ENCODE peak calls at places on chromosome 12, in seven cellular contexts. E, P, N, S, L, F and J are unnamed samples.

GRCh38 chr12:12812163-12812562 is 983 bp upstream of the DDX47 start:
- DNase-seq in E (no peak), P (no peak), N (no peak), S (no peak), L (no peak), F (no peak), J (no peak)

GRCh38 chr12:67410246-67410645 is 141.1 kb downstream of the CAND1 start:
- DNase-seq in E (no peak), P (no peak), N (no peak), S (no peak), L (no peak), F (no peak), J (no peak)

GRCh38 chr12:38456769-38457168 is 140.2 kb downstream of the ALG10B start:
- DNase-seq in E (no peak), P (no peak), N (no peak), S (no peak), L (no peak), F (no peak), J (no peak)

GRCh38 chr12:56082382-56082781 is 2.4 kb downstream of the ERBB3 start:
- DNase-seq in E (no peak), P (no peak), N (no peak), S (no peak), L (no peak), F (no peak), J (no peak)

GRCh38 chr12:65885716-65886115 is 61.4 kb downstream of the HMGA2 start:
- DNase-seq in E (no peak), P (no peak), N (no peak), S (no peak), L (no peak), F (no peak), J (no peak)

GRCh38 chr12:132547207-132547740 is 57.3 kb downstream of the FBRSL1 start:
- DNase-seq in E (no peak), P (no peak), N (no peak), S (no peak), L (no peak), F (no peak), J (no peak)

GRCh38 chr12:98440165-98440581 is 75.2 kb upstream of the TMPO start:
- DNase-seq in E (peak; percentile 84), P (no peak), N (peak; percentile 74), S (peak; percentile 31), L (no peak), F (peak; percentile 86), J (no peak)

GRCh38 chr12:26853303-26854027 is 20.5 kb upstream of the ITPR2 start:
- DNase-seq in E (peak; percentile 76), P (no peak), N (peak; percentile 57), S (peak; percentile 66), L (peak; percentile 69), F (peak; percentile 54), J (peak; percentile 69)

GRCh38 chr12:91099836-91100235 is 11.5 kb downstream of the LUM start:
- DNase-seq in E (no peak), P (no peak), N (no peak), S (no peak), L (no peak), F (no peak), J (no peak)

GRCh38 chr12:98228619-98229538 is 286.5 kb upstream of the TMPO start:
- DNase-seq in E (no peak), P (no peak), N (no peak), S (no peak), L (no peak), F (no peak), J (no peak)

GRCh38 chr12:89756638-89757321 is 48.1 kb upstream of the ATP2B1 start:
- DNase-seq in E (peak; percentile 31), P (peak; percentile 89), N (no peak), S (peak; percentile 86), L (peak; percentile 12), F (no peak), J (peak; percentile 70)

GRCh38 chr12:67067453-67068203 is 201.5 kb upstream of the CAND1 start:
- DNase-seq in E (no peak), P (no peak), N (no peak), S (no peak), L (no peak), F (no peak), J (no peak)

GRCh38 chr12:101772019-101772774 is 32.9 kb upstream of the SYCP3 start:
- DNase-seq in E (no peak), P (no peak), N (no peak), S (no peak), L (no peak), F (no peak), J (no peak)

GRCh38 chr12:117344716-117345115 is 16.7 kb downstream of the NOS1 start:
- DNase-seq in E (no peak), P (no peak), N (no peak), S (no peak), L (no peak), F (no peak), J (no peak)

GRCh38 chr12:117342247-117342646 is 19.2 kb downstream of the NOS1 start:
- DNase-seq in E (no peak), P (no peak), N (no peak), S (no peak), L (no peak), F (no peak), J (no peak)

GRCh38 chr12:117343849-117344248 is 17.6 kb downstream of the NOS1 start:
- DNase-seq in E (no peak), P (no peak), N (no peak), S (no peak), L (no peak), F (no peak), J (no peak)

GRCh38 chr12:117343296-117343695 is 18.1 kb downstream of the NOS1 start:
- DNase-seq in E (no peak), P (no peak), N (no peak), S (peak; percentile 83), L (no peak), F (no peak), J (no peak)

GRCh38 chr12:117342682-117343081 is 18.7 kb downstream of the NOS1 start:
- DNase-seq in E (no peak), P (no peak), N (no peak), S (peak; percentile 89), L (no peak), F (no peak), J (no peak)
- H3K27ac ChIP-seq in E (no peak overlapping the region), P (no peak overlapping the region), N (no peak overlapping the region), S (peak overlapping the region; percentile 74), L (no peak overlapping the region), F (no peak overlapping the region), J (no peak overlapping the region)

DNA sequence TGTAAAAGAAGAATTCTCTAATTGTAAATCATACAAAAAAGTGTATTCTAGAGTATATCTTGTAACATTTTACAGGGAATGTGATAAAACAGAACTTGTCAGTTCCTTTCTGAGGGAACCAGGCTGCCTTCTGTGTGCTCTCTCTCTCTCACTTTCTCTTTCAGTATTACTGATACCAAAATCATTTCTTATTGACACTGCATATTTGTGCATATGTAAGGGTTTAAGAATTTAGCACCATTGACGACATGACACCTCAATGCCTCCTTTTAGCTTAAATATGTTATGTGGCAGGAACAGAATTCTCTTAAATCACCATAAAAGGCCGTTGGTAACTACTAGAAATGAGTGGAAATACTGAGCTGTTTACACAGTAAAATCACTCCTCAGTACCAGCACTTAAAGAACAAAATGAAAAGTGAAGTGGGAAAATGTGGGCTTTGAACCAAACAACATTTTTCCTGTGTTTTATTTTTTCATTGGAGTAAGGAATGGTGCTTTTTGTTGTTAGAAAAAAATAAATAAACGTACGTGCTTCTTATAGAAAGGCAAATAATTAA is 457.7 kb upstream of the SYT1 start:
- DNase-seq in E (no peak), P (no peak), N (no peak), S (no peak), L (no peak), F (no peak), J (no peak)
- H3K4me1 ChIP-seq in E (no peaks in the 10 kb centered on the region), P (no peaks in the 10 kb centered on the region), N (no peaks in the 10 kb centered on the region), S (no peaks in the 10 kb centered on the region), L (no peaks in the 10 kb centered on the region), F (no peaks in the 10 kb centered on the region), J (no peaks in the 10 kb centered on the region)

DNA sequence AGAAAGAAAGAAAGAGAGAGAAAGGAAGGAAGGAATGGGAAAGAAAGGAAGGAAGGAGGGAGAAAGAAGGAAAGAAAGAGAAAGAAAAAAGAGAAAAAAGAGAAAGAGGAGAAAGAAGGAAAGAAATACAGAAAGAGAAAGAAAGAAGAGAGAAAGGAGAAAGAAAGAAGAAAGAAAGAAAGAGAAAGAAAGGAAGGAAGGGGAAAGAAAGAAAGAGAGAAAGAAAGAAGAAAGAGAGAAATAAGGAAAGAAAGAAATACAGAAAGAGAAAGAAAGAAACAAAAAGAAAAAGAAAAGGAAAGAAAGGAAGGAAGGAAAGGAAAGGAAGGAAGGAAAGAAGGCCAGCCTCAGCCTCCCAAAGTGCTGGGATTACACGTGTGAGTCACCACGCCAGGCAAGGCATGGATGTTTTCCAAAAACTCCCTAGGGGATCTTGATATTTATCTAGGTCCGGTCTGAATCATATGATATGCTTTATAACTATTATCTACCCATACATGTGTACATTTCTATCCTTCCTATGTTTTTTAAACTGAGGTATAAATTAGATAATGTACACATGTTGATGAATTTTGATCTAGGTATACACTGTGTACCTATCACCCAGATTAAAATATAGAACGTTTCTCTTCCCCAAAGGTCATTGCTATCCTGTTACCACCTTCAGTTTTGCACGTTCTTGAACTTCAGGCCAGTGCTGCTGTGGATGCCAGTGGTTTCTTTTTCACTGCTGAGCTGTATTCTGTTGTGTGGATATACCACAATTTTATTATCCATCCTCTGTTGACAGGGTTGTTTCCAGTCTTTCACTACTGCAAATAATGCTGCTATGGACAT is 177.9 kb downstream of the RBM19 start:
- DNase-seq in E (no peak), P (no peak), N (no peak), S (peak; percentile 49), L (no peak), F (no peak), J (no peak)
- H3K4me3 ChIP-seq in E (no peak overlapping the region), P (no peak overlapping the region), N (no peak overlapping the region), S (no peak overlapping the region), L (no peak overlapping the region), F (no peak overlapping the region), J (no peak overlapping the region)

GRCh38 chr12:110266980-110267620 is 13.9 kb upstream of the ATP2A2 start:
- DNase-seq in E (peak; percentile 46), P (no peak), N (no peak), S (peak; percentile 77), L (no peak), F (no peak), J (no peak)
- H3K27ac ChIP-seq in E (no peak overlapping the region), P (no peak overlapping the region), N (no peak overlapping the region), S (peak overlapping the region; percentile 64), L (no peak overlapping the region), F (peak overlapping the region; percentile 45), J (peak overlapping the region; percentile 81)

DNA sequence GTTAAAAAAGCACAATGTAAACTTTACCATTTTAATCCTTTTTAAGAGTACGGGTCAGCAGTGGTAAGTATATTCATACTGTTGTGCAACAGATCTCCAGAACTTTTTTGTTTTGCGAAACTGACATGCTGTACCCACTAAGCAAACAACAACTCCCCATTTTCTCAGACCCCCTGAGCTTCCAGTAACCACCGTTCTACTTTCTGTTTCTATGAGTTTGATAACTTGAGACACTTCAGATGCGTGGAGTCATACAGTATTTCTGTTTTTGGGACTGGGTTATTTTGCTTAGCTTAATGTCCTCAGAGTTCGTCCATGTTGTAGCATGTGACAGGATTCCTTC is 38.0 kb downstream of the CHST11 start:
- DNase-seq in E (no peak), P (no peak), N (no peak), S (no peak), L (peak; percentile 21), F (no peak), J (no peak)
- H3K4me1 ChIP-seq in E (no peaks in the 10 kb centered on the region), P (peaks cover 10% of the 10 kb centered on the region), N (peaks cover 10% of the 10 kb centered on the region), S (no peaks in the 10 kb centered on the region), L (peaks cover 88% of the 10 kb centered on the region), F (no peaks in the 10 kb centered on the region), J (no peaks in the 10 kb centered on the region)

GRCh38 chr12:6057693-6058092 is 66.8 kb downstream of the VWF start:
- DNase-seq in E (no peak), P (no peak), N (no peak), S (no peak), L (no peak), F (no peak), J (no peak)
- H3K4me3 ChIP-seq in E (no peak overlapping the region), P (no peak overlapping the region), N (no peak overlapping the region), S (no peak overlapping the region), L (no peak overlapping the region), F (no peak overlapping the region), J (no peak overlapping the region)

GRCh38 chr12:130972589-130972950 is 18.9 kb downstream of the ADGRD1 start:
- DNase-seq in E (no peak), P (no peak), N (no peak), S (no peak), L (no peak), F (no peak), J (no peak)
- H3K27ac ChIP-seq in E (no peak overlapping the region), P (no peak overlapping the region), N (no peak overlapping the region), S (no peak overlapping the region), L (no peak overlapping the region), F (no peak overlapping the region), J (peak overlapping the region; percentile 36)